ENCODE peak calls at places on chromosomes 16 and 17, in six cellular contexts. D is heart left ventricle, W is right atrium auricular region, G is sigmoid colon, J is lower lobe of right lung, M is aorta. R is an unnamed sample.

GRCh38 chr16:2830355-2830695 is 222 bp downstream of the ZG16B start:
- DNase-seq in D (no peak), W (no peak), G (no peak), J (no peak), M (peak; percentile 63), R (peak; percentile 36)

GRCh38 chr17:69729937-69730336 is 315.4 kb downstream of the MAP2K6 start:
- DNase-seq in D (no peak), W (no peak), G (no peak), J (no peak), M (no peak), R (no peak)

GRCh38 chr16:17887963-17888362 is 417.2 kb upstream of the XYLT1 start:
- DNase-seq in D (no peak), W (no peak), G (no peak), J (no peak), M (no peak), R (no peak)

GRCh38 chr16:54926166-54926838 is 4.4 kb upstream of the IRX5 start:
- DNase-seq in D (no peak), W (no peak), G (no peak), J (no peak), M (no peak), R (peak; percentile 76)

GRCh38 chr17:80992077-80992947 is 671 bp downstream of the CHMP6 start:
- DNase-seq in D (no peak), W (no peak), G (no peak), J (peak; percentile 47), M (no peak), R (peak; percentile 96)

GRCh38 chr17:56994009-56994792 is 16.3 kb downstream of the SCPEP1 start:
- DNase-seq in D (no peak), W (no peak), G (no peak), J (no peak), M (no peak), R (no peak)

GRCh38 chr17:47687748-47688147 is 6.2 kb upstream of the TBKBP1 start:
- DNase-seq in D (no peak), W (no peak), G (no peak), J (no peak), M (no peak), R (peak; percentile 84)

GRCh38 chr17:61221597-61222471 is 177.8 kb upstream of the TBX2 start:
- DNase-seq in D (no peak), W (no peak), G (no peak), J (no peak), M (no peak), R (no peak)

GRCh38 chr17:4178651-4179050 is 35.7 kb downstream of the CYB5D2 start:
- DNase-seq in D (no peak), W (no peak), G (no peak), J (no peak), M (peak; percentile 55), R (peak; percentile 29)

GRCh38 chr17:4175921-4176802 is 33.2 kb downstream of the CYB5D2 start:
- DNase-seq in D (no peak), W (no peak), G (no peak), J (no peak), M (peak; percentile 61), R (no peak)

GRCh38 chr17:4177732-4178131 is 34.7 kb downstream of the CYB5D2 start:
- DNase-seq in D (no peak), W (no peak), G (no peak), J (no peak), M (peak; percentile 70), R (peak; percentile 59)

GRCh38 chr17:4179071-4179470 is 36.1 kb downstream of the CYB5D2 start:
- DNase-seq in D (no peak), W (no peak), G (no peak), J (no peak), M (peak; percentile 6), R (peak; percentile 31)

DNA sequence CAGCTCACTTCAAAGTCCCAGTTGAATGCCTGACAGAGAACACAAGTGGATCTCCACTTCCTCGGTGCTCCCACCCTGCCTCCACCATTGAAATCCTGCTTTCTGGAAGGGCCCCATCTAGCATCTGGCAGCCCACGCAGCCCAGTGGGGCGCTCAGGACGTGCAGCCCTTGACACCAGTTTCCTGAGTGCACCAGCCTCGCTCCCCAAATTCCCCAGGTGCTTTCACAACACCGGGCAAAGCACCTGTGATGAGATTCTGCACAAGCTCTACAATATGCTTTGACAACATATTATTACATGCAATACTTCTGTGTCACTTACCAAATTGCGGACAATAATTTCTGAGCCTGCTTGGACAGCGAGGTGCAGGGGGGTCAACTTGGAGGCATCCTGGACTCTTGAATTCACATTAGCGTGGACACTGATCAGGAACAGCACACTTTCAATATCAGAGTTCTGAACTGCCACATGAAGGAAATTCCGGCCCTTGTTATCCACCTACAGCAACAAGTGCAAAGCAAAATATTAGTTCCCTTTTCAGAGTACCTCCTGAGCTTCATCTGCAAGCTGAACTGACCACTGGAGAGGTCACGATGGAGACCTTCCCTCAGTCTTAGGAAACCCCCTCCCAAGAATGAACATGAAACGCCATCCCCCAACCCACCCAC is 33.9 kb downstream of the CYB5D2 start:
- DNase-seq in D (no peak), W (no peak), G (no peak), J (no peak), M (peak; percentile 36), R (peak; percentile 57)
- H3K4me1 ChIP-seq in D (peaks cover 5% of the 10 kb centered on the region), W (no peaks in the 10 kb centered on the region), G (no peaks in the 10 kb centered on the region), J (no peaks in the 10 kb centered on the region), M (no peaks in the 10 kb centered on the region), R (no peaks in the 10 kb centered on the region)

DNA sequence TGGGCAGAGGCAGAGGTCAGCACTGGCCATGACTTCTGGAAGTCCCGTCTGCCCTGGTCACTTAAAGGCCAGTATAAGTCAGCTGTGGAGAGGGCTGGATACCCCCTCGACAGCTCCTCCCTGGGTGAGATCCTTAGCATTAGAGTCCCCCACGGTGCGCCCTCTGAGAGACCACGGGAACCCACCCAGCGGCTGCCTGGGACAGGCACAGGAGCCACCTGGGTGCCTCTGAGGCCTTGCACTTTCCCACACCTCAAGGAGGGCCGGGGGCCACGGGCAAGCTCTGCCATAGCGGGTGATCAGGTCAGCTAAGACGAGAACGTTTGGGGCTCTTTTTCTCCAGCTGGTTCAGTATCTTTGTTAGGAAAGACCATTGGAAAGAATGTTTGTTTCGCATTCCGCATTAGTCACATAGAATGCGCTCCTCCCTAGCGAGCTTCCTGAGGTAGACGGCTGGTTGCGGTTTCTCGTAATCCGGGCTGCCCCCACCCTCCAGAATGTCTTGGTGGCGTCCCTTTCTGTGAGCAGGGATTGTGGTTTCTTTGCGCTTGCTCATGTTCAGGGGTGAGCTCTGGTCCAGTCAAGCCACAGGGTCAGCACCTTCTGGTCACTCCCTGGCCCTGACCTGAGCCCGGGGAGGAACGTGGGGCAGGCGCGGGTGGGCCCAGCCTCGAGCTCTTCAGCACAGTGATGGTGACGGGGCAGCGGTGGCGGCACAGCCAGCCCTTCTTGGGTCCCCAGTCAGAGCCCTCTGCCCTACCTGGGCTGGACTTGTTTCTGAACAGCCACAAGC is 25.2 kb downstream of the NME3 start:
- DNase-seq in D (no peak), W (no peak), G (no peak), J (no peak), M (no peak), R (peak; percentile 99)
- H3K4me3 ChIP-seq in D (no peak overlapping the region), W (no peak overlapping the region), G (no peak overlapping the region), J (no peak overlapping the region), M (no peak overlapping the region), R (peak overlapping the region; percentile 54)

DNA sequence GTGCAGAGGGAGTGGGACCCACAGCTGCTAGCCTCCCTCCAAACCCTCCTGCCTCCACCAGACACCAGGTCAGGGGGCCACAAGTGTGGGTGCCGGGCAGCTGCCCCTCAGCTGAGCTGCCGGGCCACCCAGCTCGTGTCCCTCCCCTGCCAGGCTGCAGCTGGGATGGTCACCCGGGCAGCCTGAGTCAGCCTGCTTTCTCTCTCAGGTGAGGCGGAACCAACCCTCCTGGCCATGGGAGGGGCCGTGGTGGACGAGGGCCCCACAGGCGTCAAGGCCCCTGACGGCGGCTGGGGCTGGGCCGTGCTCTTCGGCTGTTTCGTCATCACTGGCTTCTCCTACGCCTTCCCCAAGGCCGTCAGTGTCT is 6.9 kb downstream of the SLC16A3 start:
- DNase-seq in D (no peak), W (no peak), G (peak; percentile 72), J (no peak), M (no peak), R (no peak)
- H3K4me1 ChIP-seq in D (peaks cover 87% of the 10 kb centered on the region), W (peaks cover 74% of the 10 kb centered on the region), G (peaks cover 66% of the 10 kb centered on the region), J (peaks cover 77% of the 10 kb centered on the region), M (no peaks in the 10 kb centered on the region), R (peaks cover 16% of the 10 kb centered on the region)

GRCh38 chr16:87963400-87963799 is 12.2 kb downstream of the BANP start:
- DNase-seq in D (peak; percentile 48), W (no peak), G (no peak), J (no peak), M (no peak), R (peak; percentile 96)

GRCh38 chr16:87959391-87959968 is 8.2 kb downstream of the BANP start:
- DNase-seq in D (no peak), W (no peak), G (no peak), J (no peak), M (peak; percentile 74), R (no peak)

GRCh38 chr16:87958632-87959031 is 7.4 kb downstream of the BANP start:
- DNase-seq in D (no peak), W (no peak), G (no peak), J (no peak), M (no peak), R (no peak)

GRCh38 chr16:87964049-87964448 is 12.8 kb downstream of the BANP start:
- DNase-seq in D (no peak), W (no peak), G (no peak), J (no peak), M (no peak), R (no peak)

GRCh38 chr16:87960851-87961250 is 9.6 kb downstream of the BANP start:
- DNase-seq in D (no peak), W (no peak), G (no peak), J (no peak), M (no peak), R (no peak)
- H3K4me3 ChIP-seq in D (no peak overlapping the region), W (no peak overlapping the region), G (no peak overlapping the region), J (no peak overlapping the region), M (no peak overlapping the region), R (no peak overlapping the region)

GRCh38 chr16:12343913-12344312 is 367.4 kb downstream of the SNX29 start:
- DNase-seq in D (no peak), W (no peak), G (no peak), J (no peak), M (no peak), R (no peak)

GRCh38 chr16:12341423-12341822 is 364.9 kb downstream of the SNX29 start:
- DNase-seq in D (no peak), W (no peak), G (no peak), J (no peak), M (no peak), R (no peak)

GRCh38 chr16:12340151-12340733 is 363.7 kb downstream of the SNX29 start:
- DNase-seq in D (no peak), W (no peak), G (no peak), J (no peak), M (no peak), R (peak; percentile 82)

GRCh38 chr16:12339686-12340085 is 363.2 kb downstream of the SNX29 start:
- DNase-seq in D (no peak), W (no peak), G (no peak), J (no peak), M (no peak), R (peak; percentile 84)

GRCh38 chr16:12341966-12342365 is 365.4 kb downstream of the SNX29 start:
- DNase-seq in D (no peak), W (no peak), G (no peak), J (no peak), M (no peak), R (no peak)
- H3K4me1 ChIP-seq in D (peaks cover 7% of the 10 kb centered on the region), W (no peaks in the 10 kb centered on the region), G (peaks cover 8% of the 10 kb centered on the region), J (no peaks in the 10 kb centered on the region), M (no peaks in the 10 kb centered on the region), R (peaks cover 33% of the 10 kb centered on the region)